ENCODE peak calls at places on chromosome 10, in eight cellular contexts. A is C1 segment of cervical spinal cord; Z is GM12864; U is activated gamma-delta T cell treated with anti-CD3 and anti-CD28 coated beads, Interleukin-2, amount 50 U/mL, for 16 hours; W is CD8-positive, alpha-beta T cell; M is ascending aorta; N is non-pigmented ciliary epithelial cell; Q is NCI-H1417. K is an unnamed sample.

GRCh38 chr10:44316922-44317215 is 68.0 kb downstream of the CXCL12 start:
- DNase-seq in A (no peak), U (no peak), Q (no peak), Z (no peak), M (no peak), N (no peak), W (no peak), K (no peak)

GRCh38 chr10:97401455-97401919 is 347 bp upstream of the RRP12 start:
- DNase-seq in Z (no peak), W (no peak), Q (no peak), A (no peak), U (no peak), M (no peak), N (no peak), K (no peak)

GRCh38 chr10:113484487-113484886 is 68.4 kb upstream of the HABP2 start:
- DNase-seq in W (no peak), M (no peak), U (no peak), A (no peak), Q (no peak), Z (no peak), N (no peak), K (no peak)

GRCh38 chr10:119723161-119723560 is 2.7 kb upstream of the INPP5F start:
- DNase-seq in N (no peak), Q (no peak), M (no peak), A (no peak), Z (no peak), U (no peak), W (no peak), K (no peak)

GRCh38 chr10:69345402-69345801 is 67.1 kb downstream of the HK1 start:
- DNase-seq in W (no peak), Q (peak), N (no peak), U (no peak), A (no peak), M (no peak), Z (no peak), K (no peak)

GRCh38 chr10:112115781-112116385 is 67.7 kb downstream of the GPAM start:
- DNase-seq in Z (no peak), Q (no peak), N (no peak), W (no peak), A (no peak), U (no peak), M (no peak), K (no peak)

GRCh38 chr10:86315543-86315942 is 51.1 kb downstream of the GRID1 start:
- DNase-seq in Z (no peak), A (no peak), W (no peak), N (no peak), Q (no peak), M (no peak), U (no peak), K (no peak)

GRCh38 chr10:29621161-29621560 is 13.6 kb downstream of the SVIL start:
- DNase-seq in N (peak), M (peak), A (no peak), W (no peak), U (no peak), Z (no peak), Q (no peak), K (no peak)

GRCh38 chr10:5685764-5686240 is 1.2 kb downstream of the TASOR2 start:
- DNase-seq in U (no peak), A (no peak), Z (no peak), N (no peak), W (no peak), M (no peak), Q (no peak), K (no peak)

GRCh38 chr10:68327889-68328786 is 3.7 kb upstream of the HNRNPH3 start:
- DNase-seq in Z (no peak), M (no peak), U (no peak), A (peak), Q (no peak), W (no peak), N (peak), K (peak)

GRCh38 chr10:65861249-65861648 is 1064.6 kb upstream of the LRRTM3 start:
- DNase-seq in U (no peak), Q (no peak), A (no peak), W (no peak), N (peak), Z (peak), M (no peak), K (no peak)

GRCh38 chr10:65265451-65265954 is 1660.3 kb upstream of the LRRTM3 start:
- DNase-seq in U (no peak), W (no peak), Q (no peak), A (no peak), Z (no peak), M (no peak), N (no peak), K (no peak)

GRCh38 chr10:38027992-38028391 is 17.5 kb downstream of the ZNF33A start:
- DNase-seq in W (no peak), U (no peak), A (no peak), N (no peak), Q (no peak), M (no peak), Z (no peak), K (no peak)

GRCh38 chr10:34102917-34103506 is 712.1 kb downstream of the PARD3 start:
- DNase-seq in U (no peak), Q (no peak), Z (no peak), N (no peak), M (no peak), W (no peak), A (no peak), K (peak)

GRCh38 chr10:79137826-79138225 is 69.1 kb downstream of the ZMIZ1 start:
- DNase-seq in N (no peak), Q (no peak), Z (peak), W (peak), M (no peak), A (no peak), U (peak), K (no peak)

GRCh38 chr10:100729877-100730738 is 15.3 kb upstream of the PAX2 start:
- DNase-seq in A (no peak), U (no peak), Z (no peak), Q (no peak), M (no peak), N (no peak), W (no peak), K (no peak)

GRCh38 chr10:45627412-45628048 is 45.0 kb downstream of the ZFAND4 start:
- DNase-seq in U (no peak), N (no peak), Z (no peak), Q (no peak), W (no peak), A (no peak), M (no peak), K (no peak)

K was measured in BJ.